ENCODE peak calls at places on chromosomes 2 and 18, in five cellular contexts. M, N, T, L and Q are unnamed samples.

GRCh38 chr18:30486856-30487255 is 555.7 kb downstream of the DSC3 start:
- DNase-seq in T (no peak), M (peak), L (no peak), N (no peak), Q (no peak)

GRCh38 chr2:20481798-20482405 is 35.0 kb downstream of the RHOB start:
- DNase-seq in N (no peak), T (no peak), M (no peak), L (no peak), Q (no peak)

GRCh38 chr2:186648130-186648529 is 45.7 kb upstream of the FAM171B start:
- DNase-seq in M (peak), T (no peak), L (no peak), N (no peak), Q (no peak)

GRCh38 chr18:76169733-76170132 is 325.3 kb downstream of the ZNF516 start:
- DNase-seq in L (no peak), N (no peak), T (no peak), M (no peak), Q (no peak)

GRCh38 chr2:177553176-177553909 is 160.8 kb downstream of the AGPS start:
- DNase-seq in M (no peak), L (peak), N (no peak), T (no peak), Q (no peak)

GRCh38 chr2:9139491-9140443 is 66.8 kb upstream of the ASAP2 start:
- DNase-seq in L (peak), T (peak), M (no peak), N (peak), Q (no peak)

GRCh38 chr18:44725300-44726096 is 44.8 kb downstream of the SETBP1 start:
- DNase-seq in T (no peak), M (peak), N (peak), L (no peak), Q (peak)

GRCh38 chr2:64259301-64259700 is 115.1 kb upstream of the PELI1 start:
- DNase-seq in N (no peak), M (no peak), T (no peak), L (no peak), Q (no peak)